ENCODE peak calls at places on chromosomes 11 and 22, in eight cellular contexts. X is NCI-H1436 treated with DMSO at 0.1 percent for 48 hours; J is AG10803; N is CD4-positive, alpha-beta memory T cell; R is omental fat pad; B is anterior cingulate cortex; K is COR-L47; W is K562. F is an unnamed sample.

GRCh38 chr11:33039274-33040126 is at the start of gene TCP11L1:
- DNase-seq in R (peak; percentile 75), B (peak; percentile 95), W (peak; percentile 90), X (peak; percentile 54), J (peak; percentile 93), N (peak; percentile 74), K (peak; percentile 93), F (peak; percentile 95)

GRCh38 chr11:117818036-117818858 is 6.3 kb downstream of the FXYD2 start:
- DNase-seq in W (peak; percentile 20), B (no peak), N (no peak), K (no peak), J (no peak), X (no peak), R (no peak), F (peak; percentile 34)

GRCh38 chr11:8102965-8103364 is 22.0 kb downstream of the TUB start:
- DNase-seq in J (no peak), K (no peak), R (no peak), N (no peak), W (no peak), B (no peak), X (no peak), F (no peak)

GRCh38 chr11:111845256-111846028 is 25.9 kb downstream of the ALG9 start:
- DNase-seq in X (no peak), J (peak; percentile 24), R (no peak), N (no peak), K (no peak), W (no peak), B (no peak), F (no peak)

GRCh38 chr11:1499899-1500298 is 13.3 kb upstream of the MOB2 start:
- DNase-seq in W (no peak), J (no peak), N (no peak), B (no peak), R (no peak), X (no peak), K (no peak), F (no peak)

GRCh38 chr22:24585927-24586546 is 6.8 kb downstream of the LRRC75B start:
- DNase-seq in J (no peak), X (no peak), B (no peak), W (no peak), N (no peak), K (no peak), R (no peak), F (no peak)

GRCh38 chr22:35477911-35478582 is 62.6 kb upstream of the RASD2 start:
- DNase-seq in W (peak; percentile 64), J (peak; percentile 83), X (peak; percentile 57), K (peak; percentile 94), R (no peak), B (no peak), N (no peak), F (peak; percentile 68)

GRCh38 chr11:47051217-47051616 is 114.7 kb downstream of the CSTPP1 start:
- DNase-seq in K (no peak), X (no peak), R (no peak), W (no peak), J (peak; percentile 33), N (no peak), B (no peak), F (no peak)

GRCh38 chr11:115930276-115930675 is 426.1 kb upstream of the CADM1 start:
- DNase-seq in R (no peak), B (peak; percentile 37), X (no peak), N (no peak), K (peak; percentile 60), W (no peak), J (no peak), F (no peak)

GRCh38 chr11:133134561-133135173 is 397.6 kb downstream of the OPCML start:
- DNase-seq in J (peak; percentile 40), W (peak; percentile 50), K (peak; percentile 21), B (peak; percentile 75), X (no peak), R (peak; percentile 29), N (peak; percentile 0), F (no peak)

GRCh38 chr22:34645375-34645774 is 420.6 kb upstream of the ISX start:
- DNase-seq in W (no peak), B (no peak), R (no peak), J (no peak), K (no peak), X (no peak), N (no peak), F (no peak)

GRCh38 chr22:39013923-39014722 is at the start of gene APOBEC3C:
- DNase-seq in B (peak; percentile 27), J (peak; percentile 83), X (no peak), R (peak; percentile 58), W (peak; percentile 86), K (no peak), N (peak; percentile 73), F (peak; percentile 87)

GRCh38 chr22:41831828-41832552 is 915 bp upstream of the SREBF2 start:
- DNase-seq in W (no peak), X (no peak), K (no peak), B (no peak), J (no peak), R (no peak), N (no peak), F (no peak)

GRCh38 chr11:2133481-2134021 is 5.6 kb downstream of the IGF2 start:
- DNase-seq in N (no peak), W (no peak), K (no peak), J (no peak), R (no peak), B (no peak), X (no peak), F (no peak)

GRCh38 chr11:122983438-122984185 is 2.0 kb upstream of the BSX start:
- DNase-seq in B (no peak), K (no peak), J (no peak), R (no peak), X (no peak), W (no peak), N (no peak), F (no peak)

GRCh38 chr11:1051356-1052132 is 15.0 kb upstream of the MUC6 start:
- DNase-seq in K (no peak), J (no peak), W (no peak), R (no peak), N (no peak), B (no peak), X (no peak), F (no peak)

GRCh38 chr11:34749666-34750659 is 129.1 kb downstream of the EHF start:
- DNase-seq in J (peak; percentile 88), B (no peak), N (no peak), K (no peak), W (no peak), R (no peak), X (no peak), F (peak; percentile 64)

GRCh38 chr11:118265954-118266353 is 1.9 kb upstream of the MPZL2 start:
- DNase-seq in J (no peak), B (no peak), R (no peak), X (no peak), N (no peak), K (no peak), W (no peak), F (peak; percentile 82)

GRCh38 chr11:131910491-131911387 is 540.3 kb downstream of the NTM start:
- DNase-seq in X (no peak), R (no peak), B (peak; percentile 26), J (peak; percentile 54), N (no peak), K (peak; percentile 58), W (no peak), F (no peak)

GRCh38 chr11:57762235-57762866 is 749 bp downstream of the CTNND1 start:
- DNase-seq in N (no peak), X (no peak), W (peak; percentile 46), R (no peak), B (no peak), J (no peak), K (no peak), F (peak; percentile 69)

GRCh38 chr11:120375076-120375475 is 38.9 kb downstream of the ARHGEF12 start:
- DNase-seq in B (no peak), J (no peak), X (no peak), K (no peak), R (no peak), N (no peak), W (no peak), F (no peak)

GRCh38 chr11:15236514-15236913 is 121.8 kb downstream of the INSC start:
- DNase-seq in R (no peak), B (no peak), X (no peak), N (no peak), K (peak; percentile 68), W (no peak), J (no peak), F (no peak)

GRCh38 chr11:3010521-3011275 is 18.6 kb upstream of the NAP1L4 start:
- DNase-seq in J (no peak), X (no peak), N (no peak), K (no peak), R (no peak), B (no peak), W (no peak), F (no peak)

GRCh38 chr22:45290410-45290936 is 5.7 kb downstream of the UPK3A start:
- DNase-seq in N (no peak), R (no peak), K (no peak), W (no peak), J (peak; percentile 77), X (no peak), B (peak; percentile 19), F (no peak)

GRCh38 chr11:2531277-2531986 is 86.6 kb downstream of the KCNQ1 start:
- DNase-seq in N (peak; percentile 52), W (peak; percentile 80), X (no peak), K (peak; percentile 58), R (peak; percentile 88), J (peak; percentile 34), B (peak; percentile 79), F (peak; percentile 87)